ENCODE peak calls at places on chromosomes 12 and 14, in nine cellular contexts. Z, T, W, C, G, K, S, H and B are unnamed samples.

GRCh38 chr14:104639889-104640548 is 35.4 kb upstream of the TMEM179 start:
- DNase-seq in Z (peak; percentile 48), T (peak; percentile 67), W (no peak), C (peak; percentile 62), G (no peak), K (no peak), S (peak; percentile 9), H (peak; percentile 42), B (peak; percentile 63)

GRCh38 chr14:99884834-99885648 is 91.8 kb downstream of the EML1 start:
- DNase-seq in Z (peak; percentile 50), T (peak; percentile 61), W (peak; percentile 30), C (no peak), G (no peak), K (no peak), S (peak; percentile 40), H (peak; percentile 67), B (no peak)

GRCh38 chr14:72610096-72610830 is 283.6 kb downstream of the DPF3 start:
- DNase-seq in Z (no peak), T (no peak), W (no peak), C (no peak), G (no peak), K (no peak), S (no peak), H (no peak), B (no peak)

GRCh38 chr12:109302358-109302757 is 6.7 kb downstream of the FOXN4 start:
- DNase-seq in Z (no peak), T (no peak), W (no peak), C (no peak), G (no peak), K (no peak), S (peak; percentile 36), H (no peak), B (no peak)

GRCh38 chr12:117261267-117261666 is 71.0 kb upstream of the FBXO21 start:
- DNase-seq in Z (no peak), T (no peak), W (peak; percentile 56), C (no peak), G (no peak), K (no peak), S (no peak), H (no peak), B (no peak)

GRCh38 chr12:110995016-110995415 is 74.6 kb upstream of the MYL2 start:
- DNase-seq in Z (peak; percentile 63), T (no peak), W (no peak), C (no peak), G (no peak), K (no peak), S (no peak), H (no peak), B (peak; percentile 75)

GRCh38 chr12:41418586-41418985 is 230.5 kb downstream of the PDZRN4 start:
- DNase-seq in Z (no peak), T (no peak), W (no peak), C (no peak), G (no peak), K (no peak), S (no peak), H (no peak), B (no peak)

GRCh38 chr12:3129301-3130052 is 52.3 kb downstream of the TSPAN9 start:
- DNase-seq in Z (no peak), T (no peak), W (no peak), C (no peak), G (no peak), K (no peak), S (peak; percentile 33), H (peak; percentile 16), B (no peak)

GRCh38 chr12:84247931-84248330 is 664.7 kb downstream of the SLC6A15 start:
- DNase-seq in Z (no peak), T (no peak), W (no peak), C (no peak), G (no peak), K (no peak), S (no peak), H (no peak), B (no peak)

GRCh38 chr12:83161451-83161850 is 474.7 kb downstream of the TMTC2 start:
- DNase-seq in Z (no peak), T (no peak), W (no peak), C (no peak), G (no peak), K (no peak), S (no peak), H (no peak), B (no peak)

GRCh38 chr14:55715889-55716288 is 135.9 kb downstream of the KTN1 start:
- DNase-seq in Z (peak; percentile 18), T (no peak), W (no peak), C (no peak), G (no peak), K (no peak), S (no peak), H (no peak), B (no peak)

GRCh38 chr14:100584056-100585031 is 2.9 kb downstream of the BEGAIN start:
- DNase-seq in Z (no peak), T (peak; percentile 3), W (no peak), C (peak; percentile 32), G (no peak), K (no peak), S (no peak), H (no peak), B (peak; percentile 11)

GRCh38 chr12:70353780-70354640 is 12.1 kb upstream of the KCNMB4 start:
- DNase-seq in Z (no peak), T (no peak), W (no peak), C (no peak), G (no peak), K (no peak), S (no peak), H (no peak), B (no peak)

GRCh38 chr12:39065455-39065854 is 160.1 kb upstream of the CPNE8 start:
- DNase-seq in Z (no peak), T (no peak), W (no peak), C (no peak), G (no peak), K (no peak), S (no peak), H (no peak), B (no peak)

GRCh38 chr12:44654641-44655625 is 221.2 kb downstream of the NELL2 start:
- DNase-seq in Z (no peak), T (peak; percentile 43), W (no peak), C (no peak), G (no peak), K (no peak), S (no peak), H (no peak), B (no peak)

GRCh38 chr12:123726244-123726643 is 14.1 kb downstream of the ATP6V0A2 start:
- DNase-seq in Z (no peak), T (no peak), W (no peak), C (no peak), G (no peak), K (no peak), S (no peak), H (no peak), B (no peak)

GRCh38 chr12:123721245-123721644 is 9.1 kb downstream of the ATP6V0A2 start:
- DNase-seq in Z (no peak), T (peak; percentile 24), W (no peak), C (no peak), G (no peak), K (no peak), S (no peak), H (no peak), B (no peak)

GRCh38 chr12:123726962-123727361 is 14.8 kb downstream of the ATP6V0A2 start:
- DNase-seq in Z (no peak), T (no peak), W (no peak), C (no peak), G (no peak), K (no peak), S (no peak), H (no peak), B (no peak)

GRCh38 chr12:123723011-123723410 is 10.9 kb downstream of the ATP6V0A2 start:
- DNase-seq in Z (no peak), T (no peak), W (no peak), C (no peak), G (no peak), K (no peak), S (no peak), H (no peak), B (no peak)

GRCh38 chr12:123723765-123724164 is 11.6 kb downstream of the ATP6V0A2 start:
- DNase-seq in Z (no peak), T (no peak), W (no peak), C (no peak), G (no peak), K (no peak), S (no peak), H (no peak), B (no peak)
- H3K36me3 ChIP-seq in Z (peaks cover 15% of the 10 kb centered on the region), T (peaks cover 12% of the 10 kb centered on the region), W (no peaks in the 10 kb centered on the region), C (peaks cover 95% of the 10 kb centered on the region), G (peaks cover 4% of the 10 kb centered on the region), K (peaks cover 73% of the 10 kb centered on the region), S (no peaks in the 10 kb centered on the region), H (peaks cover 12% of the 10 kb centered on the region), B (peaks cover 96% of the 10 kb centered on the region)

DNA sequence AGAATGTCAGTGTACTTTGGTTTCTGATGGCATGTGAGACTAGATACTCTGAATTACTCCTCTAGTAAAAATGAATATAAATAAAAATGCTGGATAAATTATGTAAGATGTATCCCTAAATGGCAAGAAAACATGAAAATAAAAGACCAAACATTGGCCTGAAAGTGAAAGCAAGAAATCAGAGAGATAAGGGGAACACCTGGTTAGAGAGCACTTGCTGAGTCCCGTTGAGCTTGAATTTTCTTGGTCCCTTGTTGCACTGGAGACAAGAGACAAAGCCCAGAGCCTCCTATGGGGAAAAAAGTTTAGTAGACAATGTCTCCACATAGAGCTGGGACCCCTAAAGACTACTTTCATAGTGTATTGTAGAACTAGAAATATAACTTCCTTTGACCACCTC is 23.9 kb downstream of the RASSF8 start:
- DNase-seq in Z (no peak), T (no peak), W (no peak), C (no peak), G (no peak), K (no peak), S (peak; percentile 57), H (no peak), B (no peak)
- H3K4me1 ChIP-seq in Z (peaks cover 58% of the 10 kb centered on the region), T (no peaks in the 10 kb centered on the region), W (peaks cover 43% of the 10 kb centered on the region), C (peaks cover 36% of the 10 kb centered on the region), G (no peaks in the 10 kb centered on the region), K (no peaks in the 10 kb centered on the region), S (peaks cover 35% of the 10 kb centered on the region), H (no peaks in the 10 kb centered on the region), B (peaks cover 14% of the 10 kb centered on the region)

DNA sequence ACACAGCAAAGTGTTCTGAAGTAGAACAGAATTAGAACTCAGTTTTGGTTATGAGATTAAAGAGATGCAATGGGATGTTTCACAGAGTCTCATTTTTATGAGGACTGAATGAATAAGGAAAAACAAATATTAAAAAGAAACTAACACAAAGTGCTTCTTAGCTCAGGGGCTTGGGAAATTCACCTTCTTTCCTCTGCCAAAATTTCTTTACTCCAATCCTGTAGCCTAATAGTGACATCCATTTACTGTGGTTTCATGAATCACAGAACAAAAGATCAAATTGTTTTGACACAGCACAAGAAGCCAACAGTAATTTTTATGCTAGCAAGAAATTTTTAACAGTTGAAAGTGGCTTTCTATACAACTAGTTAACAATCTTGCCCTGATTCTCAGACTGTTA is 37.7 kb downstream of the AREL1 start:
- DNase-seq in Z (no peak), T (no peak), W (no peak), C (no peak), G (no peak), K (no peak), S (no peak), H (no peak), B (no peak)
- H3K36me3 ChIP-seq in Z (peaks cover 37% of the 10 kb centered on the region), T (peaks cover 16% of the 10 kb centered on the region), W (peaks cover 16% of the 10 kb centered on the region), C (peaks cover 85% of the 10 kb centered on the region), G (no peaks in the 10 kb centered on the region), K (peaks cover 66% of the 10 kb centered on the region), S (no peaks in the 10 kb centered on the region), H (peaks cover 17% of the 10 kb centered on the region), B (peaks cover 91% of the 10 kb centered on the region)

DNA sequence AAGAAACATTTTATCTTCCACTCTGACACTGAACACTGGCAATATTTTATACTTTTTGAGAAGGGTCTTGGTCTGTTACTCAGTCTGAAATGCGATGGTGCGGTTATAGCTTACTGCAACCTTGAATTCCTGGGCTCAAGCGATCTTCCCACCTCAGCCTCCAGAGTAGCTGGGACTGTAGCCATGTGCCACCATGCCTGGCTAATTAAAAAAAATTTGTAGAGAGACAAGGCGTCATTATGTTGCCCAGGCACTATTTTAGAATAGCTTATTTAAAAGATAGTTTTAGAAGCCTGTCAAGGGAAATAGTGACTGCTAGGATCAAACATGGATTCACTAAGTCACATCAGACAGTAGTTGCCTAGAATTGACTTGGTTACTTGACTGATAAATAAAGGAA is 5.9 kb downstream of the ERC1 start:
- DNase-seq in Z (no peak), T (no peak), W (no peak), C (no peak), G (no peak), K (no peak), S (no peak), H (no peak), B (no peak)
- H3K4me1 ChIP-seq in Z (peaks cover 42% of the 10 kb centered on the region), T (peaks cover 2% of the 10 kb centered on the region), W (peaks cover 6% of the 10 kb centered on the region), C (peaks cover 26% of the 10 kb centered on the region), G (no peaks in the 10 kb centered on the region), K (peaks cover 7% of the 10 kb centered on the region), S (peaks cover 48% of the 10 kb centered on the region), H (no peaks in the 10 kb centered on the region), B (peaks cover 43% of the 10 kb centered on the region)